ENCODE peak calls at places on chromosomes 4 and X, in four cellular contexts. G, W, N and H are unnamed samples.
A peak's percentile ranks its signal among the peaks of the same experiment; 100 is the strongest.

GRCh38 chr4:115110191-115111166 is 2.9 kb downstream of the NDST4 start:
- DNase-seq in W (no peak), N (no peak), G (no peak), H (no peak)

GRCh38 chr4:8862800-8863758 is 8.6 kb downstream of the HMX1 start:
- DNase-seq in W (no peak), G (no peak), N (no peak), H (no peak)

GRCh38 chr4:136706942-136707341 is 825.4 kb downstream of the PCDH18 start:
- DNase-seq in W (no peak), G (no peak), N (no peak), H (no peak)

GRCh38 chr4:183541081-183542045 is 36.5 kb downstream of the ING2 start:
- DNase-seq in W (no peak), G (peak; percentile 49), N (no peak), H (peak; percentile 23)

GRCh38 chrX:103309860-103310591 is 764 bp downstream of the BEX2 start:
- DNase-seq in W (no peak), N (peak; percentile 56), G (no peak), H (no peak)

GRCh38 chr4:85720736-85721135 is 245.8 kb downstream of the ARHGAP24 start:
- DNase-seq in N (no peak), W (no peak), G (peak; percentile 23), H (peak; percentile 45)

GRCh38 chr4:5710962-5711478 is at the start of gene EVC:
- DNase-seq in W (no peak), N (peak; percentile 90), G (peak; percentile 74), H (peak; percentile 81)

GRCh38 chr4:61442936-61443335 is 242.8 kb downstream of the ADGRL3 start:
- DNase-seq in W (no peak), N (no peak), G (no peak), H (no peak)

GRCh38 chr4:78954048-78954666 is 14.9 kb upstream of the PAQR3 start:
- DNase-seq in G (no peak), W (no peak), N (peak; percentile 18), H (no peak)

GRCh38 chr4:139768366-139768765 is 102.7 kb downstream of the MGST2 start:
- DNase-seq in N (no peak), W (no peak), G (no peak), H (no peak)

GRCh38 chr4:139770361-139770760 is 104.7 kb downstream of the MGST2 start:
- DNase-seq in N (no peak), G (no peak), W (no peak), H (no peak)

GRCh38 chr4:139767585-139767984 is 102.0 kb downstream of the MGST2 start:
- DNase-seq in N (no peak), W (no peak), G (no peak), H (no peak)

GRCh38 chr4:139769355-139769754 is 103.7 kb downstream of the MGST2 start:
- DNase-seq in W (no peak), G (no peak), N (no peak), H (no peak)

GRCh38 chr4:139768913-139769312 is 103.3 kb downstream of the MGST2 start:
- DNase-seq in N (no peak), G (no peak), W (no peak), H (no peak)
- TF ChIP-seq CTCF in N (peak; percentile 29), G (no peak), W (peak; percentile 28), H (no peak)

DNA sequence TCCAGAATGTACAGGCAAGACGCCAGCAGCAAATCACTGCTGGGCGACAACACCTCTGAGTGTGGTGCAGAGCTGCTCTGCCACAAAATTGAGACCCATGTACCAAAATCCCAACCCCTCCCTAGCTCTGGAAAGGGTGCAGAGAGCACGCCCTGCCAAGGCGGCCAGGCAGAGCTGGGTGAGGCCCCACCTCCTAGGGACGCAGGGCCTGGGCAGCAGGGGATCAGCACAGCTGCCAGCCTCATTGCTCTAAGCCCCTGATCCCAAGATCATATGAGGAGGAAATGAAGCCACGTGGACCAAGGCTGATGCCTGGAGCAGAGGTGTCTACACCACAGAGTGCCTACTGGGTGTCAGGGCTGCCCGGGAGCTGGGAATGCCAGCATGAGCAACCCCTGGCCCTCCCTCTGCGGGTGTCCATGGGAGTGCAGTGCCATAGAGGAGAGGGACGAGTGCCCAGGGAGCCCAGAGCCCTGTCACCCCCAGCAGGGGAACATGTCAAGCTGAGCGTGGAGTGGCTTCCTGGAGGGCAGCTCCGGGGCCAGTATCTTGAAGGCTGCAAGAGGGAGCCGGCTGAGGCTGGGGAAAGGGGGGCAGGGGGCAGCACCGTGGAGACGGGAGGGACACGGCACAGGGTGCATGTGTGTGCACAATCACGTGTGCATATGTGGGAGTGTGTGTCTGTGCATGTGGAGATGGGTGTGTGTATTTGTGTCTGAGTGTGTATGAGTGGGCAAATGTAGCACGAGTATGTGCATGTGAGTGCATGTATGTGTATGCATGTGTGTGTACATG is 63.9 kb upstream of the PSAPL1 start:
- DNase-seq in W (no peak), N (no peak), G (no peak), H (no peak)
- H3K4me3 ChIP-seq in W (no peak overlapping the region), N (no peak overlapping the region), G (no peak overlapping the region), H (no peak overlapping the region)

GRCh38 chrX:107978707-107979307 is 3.4 kb downstream of the TEX13B start:
- DNase-seq in G (peak; percentile 19), N (peak; percentile 11), W (no peak), H (peak; percentile 38)
- TF ChIP-seq CTCF in G (peak; percentile 41), N (peak; percentile 65), W (peak; percentile 29), H (peak; percentile 52)

DNA sequence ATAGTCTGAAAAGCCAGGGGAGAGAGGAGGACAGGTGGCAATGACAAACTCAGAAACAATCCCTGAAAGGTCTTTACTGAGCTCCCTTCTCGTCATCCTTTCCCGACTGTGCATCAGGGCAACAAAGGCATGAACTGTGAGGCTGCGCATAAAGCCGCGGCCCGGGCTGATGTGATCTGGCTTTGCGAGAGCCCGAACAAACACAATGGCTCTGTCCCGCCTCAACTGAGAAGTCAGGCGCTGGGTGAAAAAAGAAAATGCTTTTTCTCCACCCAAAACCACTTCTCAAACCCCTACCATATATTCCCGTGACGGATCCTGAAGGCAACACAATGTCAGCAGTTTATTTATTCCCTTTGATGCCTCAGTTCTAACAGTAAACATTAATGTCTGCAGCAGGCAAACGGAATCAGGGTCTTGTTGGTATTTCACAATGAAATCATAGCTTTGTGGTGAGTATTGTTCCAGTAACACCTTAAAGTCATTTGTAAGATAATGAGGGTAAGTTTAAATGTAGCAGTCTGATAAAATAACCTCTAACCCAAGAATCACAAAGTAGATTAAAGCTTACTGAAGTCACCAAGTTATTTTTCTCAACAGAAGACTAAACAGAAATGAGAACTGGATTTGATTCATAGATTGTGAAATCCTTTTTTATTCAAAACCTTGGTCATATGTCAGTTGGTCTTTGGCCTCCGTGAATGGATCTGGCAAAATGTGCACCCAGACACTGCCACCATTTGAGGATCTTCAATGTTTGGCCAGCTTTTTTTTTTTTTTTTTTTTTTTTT is 67.4 kb downstream of the APBB2 start:
- DNase-seq in W (no peak), G (peak; percentile 54), N (no peak), H (peak; percentile 57)
- H3K4me3 ChIP-seq in W (no peak overlapping the region), G (no peak overlapping the region), N (no peak overlapping the region), H (no peak overlapping the region)

GRCh38 chr4:6888506-6889071 is 21.0 kb upstream of the TBC1D14 start:
- DNase-seq in G (no peak), N (no peak), W (no peak), H (no peak)

GRCh38 chr4:6884341-6884870 is 25.2 kb upstream of the TBC1D14 start:
- DNase-seq in G (peak; percentile 15), N (no peak), W (no peak), H (peak; percentile 24)

GRCh38 chr4:6886886-6887285 is 22.7 kb upstream of the TBC1D14 start:
- DNase-seq in W (no peak), N (no peak), G (no peak), H (no peak)

GRCh38 chr4:6887591-6888371 is 21.8 kb upstream of the TBC1D14 start:
- DNase-seq in G (no peak), N (no peak), W (no peak), H (no peak)

DNA sequence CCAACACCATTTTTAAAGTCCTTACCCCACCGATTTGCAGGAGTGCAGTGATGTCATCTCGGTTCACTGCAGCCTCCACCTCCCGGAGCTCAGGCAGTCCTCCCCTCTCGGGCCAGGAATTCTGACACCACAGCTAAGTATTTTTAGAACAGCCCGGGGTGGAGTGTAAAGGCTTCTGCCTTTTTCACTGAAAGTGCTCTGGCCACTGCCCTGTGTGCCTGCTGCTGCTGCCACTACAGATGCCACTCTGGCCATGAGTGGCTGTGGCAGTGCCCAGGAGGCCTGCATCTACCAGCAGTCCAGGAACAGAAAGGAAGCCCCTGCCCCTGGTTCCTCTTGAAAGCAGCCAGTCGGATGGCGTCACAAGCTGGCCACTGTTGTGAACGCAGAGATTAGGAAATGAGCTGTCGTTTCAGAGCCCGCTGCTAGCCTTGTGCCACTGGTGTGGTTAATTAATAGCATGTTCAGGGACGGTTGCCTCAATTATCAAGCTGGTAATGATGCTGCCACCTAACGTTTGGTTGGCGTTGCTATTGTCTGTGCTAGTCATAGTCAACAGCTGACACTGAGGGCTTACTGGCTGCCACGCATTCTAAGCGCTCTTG is 23.6 kb upstream of the TBC1D14 start:
- DNase-seq in G (peak; percentile 66), N (no peak), W (no peak), H (peak; percentile 73)
- TF ChIP-seq CTCF in G (peak; percentile 22), N (no peak), W (peak; percentile 32), H (peak; percentile 21)

GRCh38 chr4:2753444-2753843 is 2.7 kb downstream of the TNIP2 start:
- DNase-seq in G (no peak), N (peak; percentile 23), W (no peak), H (no peak)
- H3K4me3 ChIP-seq in G (no peak overlapping the region), N (no peak overlapping the region), W (no peak overlapping the region), H (no peak overlapping the region)